ENCODE peak calls at places on chromosomes 12 and 14, in four cellular contexts. One of them, this sample, is unnamed.

GRCh38 chr12:96466939-96467751 is 22.2 kb upstream of the CFAP54 start:
- DNase-seq in KG1: no peak
- DNase-seq in IMR-90: peak
- DNase-seq in stimulated activated CD4-positive, alpha-beta T cell treated with anti-CD3 and anti-CD28 coated beads, Interleukin-2, amount 100 ng/mL, for 24 hours: no peak
- DNase-seq in this sample: no peak

GRCh38 chr14:97813556-97813955 is 1016.4 kb downstream of the VRK1 start:
- DNase-seq in KG1: no peak
- DNase-seq in IMR-90: no peak
- DNase-seq in stimulated activated CD4-positive, alpha-beta T cell treated with anti-CD3 and anti-CD28 coated beads, Interleukin-2, amount 100 ng/mL, for 24 hours: no peak
- DNase-seq in this sample: no peak

GRCh38 chr12:73902270-73902669 is 635.4 kb upstream of the ATXN7L3B start:
- DNase-seq in KG1: no peak
- DNase-seq in IMR-90: no peak
- DNase-seq in stimulated activated CD4-positive, alpha-beta T cell treated with anti-CD3 and anti-CD28 coated beads, Interleukin-2, amount 100 ng/mL, for 24 hours: no peak
- DNase-seq in this sample: no peak

GRCh38 chr14:31291210-31291609 is 83.6 kb upstream of the HECTD1 start:
- DNase-seq in KG1: peak
- DNase-seq in IMR-90: no peak
- DNase-seq in stimulated activated CD4-positive, alpha-beta T cell treated with anti-CD3 and anti-CD28 coated beads, Interleukin-2, amount 100 ng/mL, for 24 hours: no peak
- DNase-seq in this sample: no peak

GRCh38 chr12:51424662-51425539 is at the start of gene SLC4A8:
- DNase-seq in KG1: no peak
- DNase-seq in IMR-90: peak
- DNase-seq in stimulated activated CD4-positive, alpha-beta T cell treated with anti-CD3 and anti-CD28 coated beads, Interleukin-2, amount 100 ng/mL, for 24 hours: peak
- DNase-seq in this sample: peak

GRCh38 chr14:61537567-61538463 is 157.5 kb upstream of the HIF1A start:
- DNase-seq in KG1: no peak
- DNase-seq in IMR-90: peak
- DNase-seq in stimulated activated CD4-positive, alpha-beta T cell treated with anti-CD3 and anti-CD28 coated beads, Interleukin-2, amount 100 ng/mL, for 24 hours: peak
- DNase-seq in this sample: no peak

GRCh38 chr14:75440733-75441474 is 13.1 kb downstream of the JDP2 start:
- DNase-seq in KG1: no peak
- DNase-seq in IMR-90: peak
- DNase-seq in stimulated activated CD4-positive, alpha-beta T cell treated with anti-CD3 and anti-CD28 coated beads, Interleukin-2, amount 100 ng/mL, for 24 hours: no peak
- DNase-seq in this sample: peak

GRCh38 chr12:44446181-44446580 is 429.9 kb downstream of the NELL2 start:
- DNase-seq in KG1: no peak
- DNase-seq in IMR-90: no peak
- DNase-seq in stimulated activated CD4-positive, alpha-beta T cell treated with anti-CD3 and anti-CD28 coated beads, Interleukin-2, amount 100 ng/mL, for 24 hours: no peak
- DNase-seq in this sample: no peak

GRCh38 chr12:5616854-5617253 is 184.9 kb downstream of the NTF3 start:
- DNase-seq in KG1: no peak
- DNase-seq in IMR-90: no peak
- DNase-seq in stimulated activated CD4-positive, alpha-beta T cell treated with anti-CD3 and anti-CD28 coated beads, Interleukin-2, amount 100 ng/mL, for 24 hours: no peak
- DNase-seq in this sample: no peak

GRCh38 chr14:57732886-57733285 is 133.0 kb downstream of the SLC35F4 start:
- DNase-seq in KG1: no peak
- DNase-seq in IMR-90: no peak
- DNase-seq in stimulated activated CD4-positive, alpha-beta T cell treated with anti-CD3 and anti-CD28 coated beads, Interleukin-2, amount 100 ng/mL, for 24 hours: no peak
- DNase-seq in this sample: no peak

GRCh38 chr12:113306382-113306781 is 28.5 kb downstream of the SLC8B1 start:
- DNase-seq in KG1: no peak
- DNase-seq in IMR-90: peak
- DNase-seq in stimulated activated CD4-positive, alpha-beta T cell treated with anti-CD3 and anti-CD28 coated beads, Interleukin-2, amount 100 ng/mL, for 24 hours: no peak
- DNase-seq in this sample: no peak

GRCh38 chr14:31435276-31435675 is 14.9 kb upstream of the HEATR5A start:
- DNase-seq in KG1: no peak
- DNase-seq in IMR-90: peak
- DNase-seq in stimulated activated CD4-positive, alpha-beta T cell treated with anti-CD3 and anti-CD28 coated beads, Interleukin-2, amount 100 ng/mL, for 24 hours: no peak
- DNase-seq in this sample: no peak

GRCh38 chr14:71933026-71933587 is 878 bp downstream of the RGS6 start:
- DNase-seq in KG1: no peak
- DNase-seq in IMR-90: no peak
- DNase-seq in stimulated activated CD4-positive, alpha-beta T cell treated with anti-CD3 and anti-CD28 coated beads, Interleukin-2, amount 100 ng/mL, for 24 hours: peak
- DNase-seq in this sample: no peak

GRCh38 chr14:32709072-32709471 is 229.6 kb upstream of the NPAS3 start:
- DNase-seq in KG1: no peak
- DNase-seq in IMR-90: peak
- DNase-seq in stimulated activated CD4-positive, alpha-beta T cell treated with anti-CD3 and anti-CD28 coated beads, Interleukin-2, amount 100 ng/mL, for 24 hours: no peak
- DNase-seq in this sample: no peak

GRCh38 chr14:61197416-61197815 is 83.7 kb downstream of the TMEM30B start:
- DNase-seq in KG1: no peak
- DNase-seq in IMR-90: no peak
- DNase-seq in stimulated activated CD4-positive, alpha-beta T cell treated with anti-CD3 and anti-CD28 coated beads, Interleukin-2, amount 100 ng/mL, for 24 hours: no peak
- DNase-seq in this sample: no peak

GRCh38 chr12:123813349-123813748 is 51.2 kb downstream of the DNAH10 start:
- DNase-seq in KG1: no peak
- DNase-seq in IMR-90: peak
- DNase-seq in stimulated activated CD4-positive, alpha-beta T cell treated with anti-CD3 and anti-CD28 coated beads, Interleukin-2, amount 100 ng/mL, for 24 hours: no peak
- DNase-seq in this sample: no peak

GRCh38 chr12:96425973-96426372 is 25.7 kb upstream of the CDK17 start:
- DNase-seq in KG1: no peak
- DNase-seq in IMR-90: peak
- DNase-seq in stimulated activated CD4-positive, alpha-beta T cell treated with anti-CD3 and anti-CD28 coated beads, Interleukin-2, amount 100 ng/mL, for 24 hours: no peak
- DNase-seq in this sample: no peak

GRCh38 chr14:40122978-40123648 is 690.9 kb upstream of the FBXO33 start:
- DNase-seq in KG1: no peak
- DNase-seq in IMR-90: no peak
- DNase-seq in stimulated activated CD4-positive, alpha-beta T cell treated with anti-CD3 and anti-CD28 coated beads, Interleukin-2, amount 100 ng/mL, for 24 hours: no peak
- DNase-seq in this sample: no peak

GRCh38 chr12:109173443-109174240 is 57.3 kb downstream of the ACACB start:
- DNase-seq in KG1: no peak
- DNase-seq in IMR-90: no peak
- DNase-seq in stimulated activated CD4-positive, alpha-beta T cell treated with anti-CD3 and anti-CD28 coated beads, Interleukin-2, amount 100 ng/mL, for 24 hours: no peak
- DNase-seq in this sample: no peak

GRCh38 chr14:101933209-101933608 is 31.2 kb upstream of the DYNC1H1 start:
- DNase-seq in KG1: no peak
- DNase-seq in IMR-90: no peak
- DNase-seq in stimulated activated CD4-positive, alpha-beta T cell treated with anti-CD3 and anti-CD28 coated beads, Interleukin-2, amount 100 ng/mL, for 24 hours: no peak
- DNase-seq in this sample: no peak

GRCh38 chr14:54556535-54556934 is 10.4 kb upstream of the SAMD4A start:
- DNase-seq in KG1: no peak
- DNase-seq in IMR-90: no peak
- DNase-seq in stimulated activated CD4-positive, alpha-beta T cell treated with anti-CD3 and anti-CD28 coated beads, Interleukin-2, amount 100 ng/mL, for 24 hours: no peak
- DNase-seq in this sample: no peak

GRCh38 chr14:101791919-101792572 is 30.5 kb downstream of the PPP2R5C start:
- DNase-seq in KG1: no peak
- DNase-seq in IMR-90: peak
- DNase-seq in stimulated activated CD4-positive, alpha-beta T cell treated with anti-CD3 and anti-CD28 coated beads, Interleukin-2, amount 100 ng/mL, for 24 hours: no peak
- DNase-seq in this sample: no peak

GRCh38 chr14:69571879-69572633 is 2.6 kb downstream of the CCDC177 start:
- DNase-seq in KG1: peak
- DNase-seq in IMR-90: peak
- DNase-seq in stimulated activated CD4-positive, alpha-beta T cell treated with anti-CD3 and anti-CD28 coated beads, Interleukin-2, amount 100 ng/mL, for 24 hours: peak
- DNase-seq in this sample: no peak

GRCh38 chr12:118714500-118714899 is 266.8 kb upstream of the SRRM4 start:
- DNase-seq in KG1: no peak
- DNase-seq in IMR-90: no peak
- DNase-seq in stimulated activated CD4-positive, alpha-beta T cell treated with anti-CD3 and anti-CD28 coated beads, Interleukin-2, amount 100 ng/mL, for 24 hours: no peak
- DNase-seq in this sample: no peak

GRCh38 chr12:90004319-90005074 is 295.9 kb upstream of the ATP2B1 start:
- DNase-seq in KG1: no peak
- DNase-seq in IMR-90: no peak
- DNase-seq in stimulated activated CD4-positive, alpha-beta T cell treated with anti-CD3 and anti-CD28 coated beads, Interleukin-2, amount 100 ng/mL, for 24 hours: no peak
- DNase-seq in this sample: no peak

GRCh38 chr12:53221203-53222076 is 10.6 kb downstream of the RARG start:
- DNase-seq in KG1: no peak
- DNase-seq in IMR-90: peak
- DNase-seq in stimulated activated CD4-positive, alpha-beta T cell treated with anti-CD3 and anti-CD28 coated beads, Interleukin-2, amount 100 ng/mL, for 24 hours: peak
- DNase-seq in this sample: peak

GRCh38 chr14:94775082-94775874 is 5.4 kb upstream of the GSC start:
- DNase-seq in KG1: no peak
- DNase-seq in IMR-90: no peak
- DNase-seq in stimulated activated CD4-positive, alpha-beta T cell treated with anti-CD3 and anti-CD28 coated beads, Interleukin-2, amount 100 ng/mL, for 24 hours: no peak
- DNase-seq in this sample: no peak

GRCh38 chr12:6049992-6050391 is 74.5 kb downstream of the VWF start:
- DNase-seq in KG1: no peak
- DNase-seq in IMR-90: no peak
- DNase-seq in stimulated activated CD4-positive, alpha-beta T cell treated with anti-CD3 and anti-CD28 coated beads, Interleukin-2, amount 100 ng/mL, for 24 hours: no peak
- DNase-seq in this sample: no peak

GRCh38 chr14:73180385-73180805 is 44.1 kb downstream of the PSEN1 start:
- DNase-seq in KG1: no peak
- DNase-seq in IMR-90: peak
- DNase-seq in stimulated activated CD4-positive, alpha-beta T cell treated with anti-CD3 and anti-CD28 coated beads, Interleukin-2, amount 100 ng/mL, for 24 hours: no peak
- DNase-seq in this sample: no peak

GRCh38 chr12:110913119-110914056 is 7.0 kb downstream of the MYL2 start:
- DNase-seq in KG1: no peak
- DNase-seq in IMR-90: no peak
- DNase-seq in stimulated activated CD4-positive, alpha-beta T cell treated with anti-CD3 and anti-CD28 coated beads, Interleukin-2, amount 100 ng/mL, for 24 hours: no peak
- DNase-seq in this sample: no peak

GRCh38 chr12:39401459-39401858 is 41.5 kb downstream of the KIF21A start:
- DNase-seq in KG1: no peak
- DNase-seq in IMR-90: no peak
- DNase-seq in stimulated activated CD4-positive, alpha-beta T cell treated with anti-CD3 and anti-CD28 coated beads, Interleukin-2, amount 100 ng/mL, for 24 hours: no peak
- DNase-seq in this sample: no peak

GRCh38 chr12:22318122-22318737 is 16.3 kb downstream of the ST8SIA1 start:
- DNase-seq in KG1: no peak
- DNase-seq in IMR-90: peak
- DNase-seq in stimulated activated CD4-positive, alpha-beta T cell treated with anti-CD3 and anti-CD28 coated beads, Interleukin-2, amount 100 ng/mL, for 24 hours: no peak
- DNase-seq in this sample: no peak

GRCh38 chr12:14845350-14845750 is 2.0 kb upstream of the ART4 start:
- DNase-seq in KG1: no peak
- DNase-seq in IMR-90: peak
- DNase-seq in stimulated activated CD4-positive, alpha-beta T cell treated with anti-CD3 and anti-CD28 coated beads, Interleukin-2, amount 100 ng/mL, for 24 hours: peak
- DNase-seq in this sample: no peak

GRCh38 chr14:56487761-56488160 is 91.8 kb upstream of the TMEM260 start:
- DNase-seq in KG1: no peak
- DNase-seq in IMR-90: peak
- DNase-seq in stimulated activated CD4-positive, alpha-beta T cell treated with anti-CD3 and anti-CD28 coated beads, Interleukin-2, amount 100 ng/mL, for 24 hours: no peak
- DNase-seq in this sample: no peak

GRCh38 chr12:117228239-117228638 is 38.0 kb upstream of the FBXO21 start:
- DNase-seq in KG1: no peak
- DNase-seq in IMR-90: no peak
- DNase-seq in stimulated activated CD4-positive, alpha-beta T cell treated with anti-CD3 and anti-CD28 coated beads, Interleukin-2, amount 100 ng/mL, for 24 hours: no peak
- DNase-seq in this sample: no peak

GRCh38 chr12:120181991-120182631 is 12.4 kb downstream of the GCN1 start:
- DNase-seq in KG1: no peak
- DNase-seq in IMR-90: peak
- DNase-seq in stimulated activated CD4-positive, alpha-beta T cell treated with anti-CD3 and anti-CD28 coated beads, Interleukin-2, amount 100 ng/mL, for 24 hours: no peak
- DNase-seq in this sample: no peak